ENCODE peak calls at places on chromosomes 5 and 9, in five cellular contexts. C is psoas muscle, Y is hepatocyte, I is mucosa of descending colon, V is fibroblast of villous mesenchyme. N is an unnamed sample.

GRCh38 chr5:55324815-55325418 is 17.1 kb downstream of the MTREX start:
- DNase-seq in C (no peak), Y (peak), I (no peak), V (peak), N (peak)

GRCh38 chr5:80255425-80255751 is 460 bp downstream of the SERINC5 start:
- DNase-seq in C (peak), Y (peak), I (peak), V (peak), N (no peak)

GRCh38 chr9:7088598-7088997 is 330.8 kb downstream of the KDM4C start:
- DNase-seq in C (no peak), Y (no peak), I (no peak), V (no peak), N (no peak)

GRCh38 chr9:78613006-78613405 is 316.1 kb downstream of the PSAT1 start:
- DNase-seq in C (no peak), Y (no peak), I (no peak), V (no peak), N (no peak)

GRCh38 chr5:139391570-139392323 is 2.0 kb upstream of the MZB1 start:
- DNase-seq in C (peak), Y (no peak), I (peak), V (no peak), N (no peak)

GRCh38 chr9:91900057-91900816 is 49.8 kb downstream of the ROR2 start:
- DNase-seq in C (no peak), Y (peak), I (no peak), V (peak), N (no peak)

GRCh38 chr5:81787843-81788242 is 36.9 kb upstream of the SSBP2 start:
- DNase-seq in C (no peak), Y (peak), I (no peak), V (peak), N (peak)

GRCh38 chr5:52943285-52943684 is 45.9 kb upstream of the ITGA2 start:
- DNase-seq in C (no peak), Y (no peak), I (no peak), V (no peak), N (no peak)

GRCh38 chr5:83563631-83564030 is 92.1 kb downstream of the VCAN start:
- DNase-seq in C (no peak), Y (peak), I (no peak), V (peak), N (no peak)

GRCh38 chr9:96618209-96619108 is 1.2 kb downstream of the CDC14B start:
- DNase-seq in C (peak), Y (peak), I (peak), V (peak), N (no peak)

GRCh38 chr9:13459071-13459470 is 179.6 kb upstream of the MPDZ start:
- DNase-seq in C (no peak), Y (no peak), I (no peak), V (no peak), N (no peak)

DNA sequence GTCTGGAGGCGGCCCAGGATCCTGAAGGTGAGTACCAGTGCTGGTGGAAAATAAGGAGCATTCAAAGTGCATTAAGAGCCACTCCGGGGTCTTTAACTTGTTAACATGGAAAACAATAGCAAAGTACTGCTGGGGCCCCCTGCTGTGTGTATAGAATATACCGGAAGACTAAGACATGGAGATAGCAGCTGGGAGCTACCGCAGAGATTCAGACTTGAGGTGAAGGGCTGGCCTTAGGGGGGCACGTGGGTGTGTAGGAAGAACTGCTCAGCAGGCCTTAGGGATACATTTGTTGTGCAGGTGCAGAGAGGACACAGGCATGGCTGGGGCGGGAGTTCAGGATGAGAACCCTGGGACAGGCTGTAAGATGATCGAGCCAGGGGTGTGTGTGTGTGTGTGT is 1.2 kb upstream of the DMRT1 start:
- DNase-seq in C (no peak), Y (no peak), I (no peak), V (no peak), N (no peak)
- TF ChIP-seq CTCF in C (no peak), Y (no peak), I (no peak), V (no peak), N (no peak)

DNA sequence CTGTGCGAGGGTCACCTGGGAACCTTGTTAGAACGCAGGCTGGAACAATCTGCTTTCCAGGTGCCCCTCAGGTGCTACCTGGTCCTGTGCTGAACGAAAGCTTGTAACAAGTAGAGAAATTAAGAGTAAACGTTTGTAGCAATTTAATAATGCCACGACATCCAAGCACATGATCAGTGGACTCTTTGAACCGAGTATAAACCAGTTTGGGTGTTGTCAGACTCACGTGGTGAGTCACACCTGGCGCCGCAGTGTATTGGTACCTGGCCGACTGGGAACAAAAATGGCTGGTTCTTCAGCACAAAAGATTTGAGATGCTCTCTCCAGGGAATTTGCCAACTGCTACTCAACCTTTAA is 913 bp upstream of the MYO10 start:
- DNase-seq in C (no peak), Y (peak), I (peak), V (no peak), N (no peak)
- H3K4me3 ChIP-seq in C (peak), Y (peak), I (no peak), V (peak), N (peak)

DNA sequence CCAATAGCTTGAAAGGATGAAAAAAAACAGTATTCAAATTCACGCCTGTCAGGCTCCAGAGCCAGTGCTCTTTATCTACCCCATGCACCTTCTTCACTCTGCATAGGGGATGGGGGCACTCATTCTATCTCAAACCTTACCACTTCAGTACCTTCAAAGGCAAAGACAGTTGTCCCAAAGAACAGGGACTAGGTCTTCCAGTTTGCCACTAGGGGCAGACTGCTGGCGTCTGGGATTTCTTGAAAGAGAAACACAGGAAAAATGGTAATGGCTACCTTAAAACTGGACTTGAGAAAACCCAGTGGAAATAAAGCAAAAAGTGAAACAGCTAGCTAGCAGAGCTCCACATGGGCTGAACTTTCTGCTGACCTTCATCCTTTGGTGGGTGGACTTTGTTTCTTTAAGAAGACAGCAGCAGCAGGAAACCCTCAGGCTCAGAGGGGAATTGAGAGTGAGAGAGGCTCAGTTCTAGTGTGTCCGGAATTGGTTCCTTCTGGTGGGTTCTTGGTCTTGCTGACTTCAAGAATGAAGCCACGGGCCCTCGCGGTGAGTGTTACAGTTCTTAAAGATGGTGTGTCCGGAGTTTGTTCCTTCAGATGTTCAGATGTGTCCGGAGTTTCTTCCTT is 41.0 kb upstream of the SLC36A1 start:
- DNase-seq in C (no peak), Y (peak), I (no peak), V (peak), N (no peak)
- TF ChIP-seq CTCF in C (peak), Y (peak), I (no peak), V (peak), N (peak)

GRCh38 chr5:159331099-159331973 is 1.0 kb upstream of the IL12B start:
- DNase-seq in C (peak), Y (peak), I (peak), V (peak), N (no peak)
- H3K4me3 ChIP-seq in C (peak), Y (peak), I (no peak), V (peak), N (peak)

GRCh38 chr9:38641985-38642864 is 21.8 kb upstream of the ANKRD18A start:
- DNase-seq in C (no peak), Y (peak), I (no peak), V (peak), N (peak)
- TF ChIP-seq CTCF in C (no peak), Y (peak), I (peak), V (peak), N (peak)

GRCh38 chr5:115961413-115962238 is 649 bp upstream of the LVRN start:
- DNase-seq in C (peak), Y (no peak), I (no peak), V (no peak), N (no peak)
- H3K4me3 ChIP-seq in C (peak), Y (no peak), I (no peak), V (peak), N (peak)

GRCh38 chr9:137211532-137211931 is 6.0 kb downstream of the NDOR1 start:
- DNase-seq in C (no peak), Y (no peak), I (no peak), V (no peak), N (no peak)

GRCh38 chr9:137214620-137215019 is 7.4 kb downstream of the RNF208 start:
- DNase-seq in C (no peak), Y (no peak), I (no peak), V (no peak), N (no peak)

GRCh38 chr9:137212520-137212919 is 7.0 kb downstream of the NDOR1 start:
- DNase-seq in C (no peak), Y (no peak), I (no peak), V (no peak), N (no peak)

GRCh38 chr9:137215196-137215986 is 6.6 kb downstream of the RNF208 start:
- DNase-seq in C (no peak), Y (no peak), I (no peak), V (no peak), N (no peak)

GRCh38 chr9:137213160-137214060 is 7.9 kb downstream of the NDOR1 start:
- DNase-seq in C (no peak), Y (no peak), I (no peak), V (no peak), N (no peak)
- TF ChIP-seq CTCF in C (no peak), Y (peak), I (no peak), V (no peak), N (no peak)